ENCODE peak calls at places on chromosomes 11 and 22, in five cellular contexts. G is epithelial cell of esophagus; D is CD8-positive, alpha-beta memory T cell; B is stimulated activated CD4-positive, alpha-beta T cell treated with anti-CD3 and anti-CD28 coated beads, Interleukin-4, amount 100 ng/mL, for 24 hours; S is activated CD8-positive, alpha-beta memory T cell treated with anti-CD3 and anti-CD28 coated beads for 4 hours. F is an unnamed sample.

GRCh38 chr11:125401746-125402145 is 94.3 kb downstream of the FEZ1 start:
- DNase-seq in G (no peak), D (no peak), B (no peak), S (no peak), F (no peak)

GRCh38 chr11:14413307-14414072 is 54.5 kb upstream of the RRAS2 start:
- DNase-seq in G (no peak), D (no peak), B (no peak), S (no peak), F (no peak)

GRCh38 chr11:120985718-120986569 is 38.0 kb upstream of the TBCEL start:
- DNase-seq in G (peak), D (peak), B (peak), S (no peak), F (peak)

GRCh38 chr11:119149371-119150275 is 771 bp downstream of the ABCG4 start:
- DNase-seq in G (no peak), D (no peak), B (no peak), S (no peak), F (no peak)

GRCh38 chr11:9663699-9664275 is at the start of gene SWAP70:
- DNase-seq in G (peak), D (peak), B (peak), S (peak), F (peak)

GRCh38 chr11:133541331-133542095 is 9.2 kb upstream of the OPCML start:
- DNase-seq in G (no peak), D (no peak), B (no peak), S (no peak), F (no peak)

GRCh38 chr11:115325523-115325922 is 178.7 kb downstream of the CADM1 start:
- DNase-seq in G (no peak), D (no peak), B (no peak), S (no peak), F (no peak)

GRCh38 chr11:101127348-101127698 is 2.3 kb downstream of the PGR start:
- DNase-seq in G (no peak), D (no peak), B (no peak), S (no peak), F (no peak)

GRCh38 chr22:25380141-25380747 is 160.8 kb downstream of the CRYBB2 start:
- DNase-seq in G (no peak), D (no peak), B (no peak), S (no peak), F (no peak)

GRCh38 chr11:65225284-65226102 is 36.3 kb upstream of the POLA2 start:
- DNase-seq in G (peak), D (peak), B (peak), S (peak), F (peak)

GRCh38 chr11:63919267-63920125 is 2.5 kb upstream of the RCOR2 start:
- DNase-seq in G (no peak), D (no peak), B (no peak), S (no peak), F (no peak)

GRCh38 chr11:4066960-4067359 is 27.6 kb upstream of the RRM1 start:
- DNase-seq in G (no peak), D (no peak), B (no peak), S (no peak), F (no peak)

GRCh38 chr22:50524664-50525103 is 714 bp downstream of the SCO2 start:
- DNase-seq in G (no peak), D (no peak), B (no peak), S (no peak), F (no peak)

GRCh38 chr11:93645938-93646337 is 15.5 kb upstream of the CEP295 start:
- DNase-seq in G (no peak), D (no peak), B (no peak), S (no peak), F (no peak)